ENCODE peak calls at places on chromosome 21, in six cellular contexts. One of them, this sample, is unnamed.

GRCh38 chr21:33734818-33735217 is 92.5 kb downstream of the ITSN1 start:
- DNase-seq in HepG2: no peak
- DNase-seq in GM12878: no peak
- DNase-seq in K562: no peak
- DNase-seq in HL-60: no peak
- DNase-seq in SK-N-SH: no peak
- DNase-seq in this sample: no peak

GRCh38 chr21:35204850-35205564 is 155.9 kb upstream of the RUNX1 start:
- DNase-seq in HL-60: no peak
- DNase-seq in SK-N-SH: no peak
- DNase-seq in HepG2: no peak
- DNase-seq in GM12878: no peak
- DNase-seq in K562: peak; percentile 76
- DNase-seq in this sample: no peak

GRCh38 chr21:33975548-33976081 is 60.0 kb upstream of the ATP5PO start:
- DNase-seq in K562: peak; percentile 65
- DNase-seq in GM12878: peak; percentile 98
- DNase-seq in HepG2: no peak
- DNase-seq in SK-N-SH: no peak
- DNase-seq in HL-60: peak; percentile 55
- DNase-seq in this sample: no peak

GRCh38 chr21:43195131-43196021 is 26.6 kb downstream of the CRYAA start:
- DNase-seq in SK-N-SH: peak; percentile 49
- DNase-seq in HepG2: no peak
- DNase-seq in HL-60: no peak
- DNase-seq in K562: no peak
- DNase-seq in GM12878: no peak
- DNase-seq in this sample: no peak

GRCh38 chr21:16773206-16773605 is 739.6 kb upstream of the CXADR start:
- DNase-seq in GM12878: no peak
- DNase-seq in HepG2: no peak
- DNase-seq in HL-60: no peak
- DNase-seq in SK-N-SH: no peak
- DNase-seq in K562: no peak
- DNase-seq in this sample: no peak

GRCh38 chr21:34133802-34134201 is 60.4 kb downstream of the MRPS6 start:
- DNase-seq in SK-N-SH: no peak
- DNase-seq in GM12878: no peak
- DNase-seq in HL-60: no peak
- DNase-seq in HepG2: no peak
- DNase-seq in K562: peak; percentile 41
- DNase-seq in this sample: no peak

GRCh38 chr21:19123525-19123924 is 719.9 kb upstream of the TMPRSS15 start:
- DNase-seq in HepG2: no peak
- DNase-seq in SK-N-SH: no peak
- DNase-seq in GM12878: no peak
- DNase-seq in K562: no peak
- DNase-seq in HL-60: no peak
- DNase-seq in this sample: no peak

GRCh38 chr21:33658919-33659318 is 16.6 kb downstream of the ITSN1 start:
- DNase-seq in SK-N-SH: no peak
- DNase-seq in HepG2: no peak
- DNase-seq in K562: no peak
- DNase-seq in GM12878: no peak
- DNase-seq in HL-60: no peak
- DNase-seq in this sample: no peak

GRCh38 chr21:42455196-42455595 is 40.8 kb downstream of the RSPH1 start:
- DNase-seq in SK-N-SH: no peak
- DNase-seq in GM12878: no peak
- DNase-seq in HepG2: no peak
- DNase-seq in K562: no peak
- DNase-seq in HL-60: no peak
- DNase-seq in this sample: no peak

GRCh38 chr21:27134513-27134912 is 167.6 kb upstream of the ADAMTS5 start:
- DNase-seq in HL-60: no peak
- DNase-seq in HepG2: no peak
- DNase-seq in K562: no peak
- DNase-seq in SK-N-SH: peak; percentile 43
- DNase-seq in GM12878: no peak
- DNase-seq in this sample: no peak

GRCh38 chr21:34812510-34813265 is 143.9 kb downstream of the CLIC6 start:
- DNase-seq in HepG2: peak; percentile 78
- DNase-seq in K562: no peak
- DNase-seq in HL-60: no peak
- DNase-seq in GM12878: no peak
- DNase-seq in SK-N-SH: no peak
- DNase-seq in this sample: no peak

GRCh38 chr21:40616377-40616704 is 230.6 kb downstream of the DSCAM start:
- DNase-seq in SK-N-SH: no peak
- DNase-seq in HL-60: no peak
- DNase-seq in HepG2: no peak
- DNase-seq in K562: no peak
- DNase-seq in GM12878: no peak
- DNase-seq in this sample: no peak

GRCh38 chr21:29297483-29298347 is 1.0 kb upstream of the BACH1 start:
- DNase-seq in SK-N-SH: no peak
- DNase-seq in HL-60: no peak
- DNase-seq in K562: no peak
- DNase-seq in GM12878: no peak
- DNase-seq in HepG2: no peak
- DNase-seq in this sample: no peak

GRCh38 chr21:43919871-43920801 is 55.1 kb downstream of the AGPAT3 start:
- DNase-seq in HepG2: no peak
- DNase-seq in K562: no peak
- DNase-seq in GM12878: peak; percentile 54
- DNase-seq in SK-N-SH: no peak
- DNase-seq in HL-60: no peak
- DNase-seq in this sample: peak; percentile 45

GRCh38 chr21:40841524-40842196 is 5.3 kb downstream of the DSCAM start:
- DNase-seq in HepG2: peak; percentile 6
- DNase-seq in HL-60: no peak
- DNase-seq in K562: no peak
- DNase-seq in GM12878: no peak
- DNase-seq in SK-N-SH: peak; percentile 81
- DNase-seq in this sample: peak; percentile 75

GRCh38 chr21:42694751-42695150 is 41.3 kb downstream of the PDE9A start:
- DNase-seq in HepG2: no peak
- DNase-seq in SK-N-SH: no peak
- DNase-seq in HL-60: no peak
- DNase-seq in K562: no peak
- DNase-seq in GM12878: no peak
- DNase-seq in this sample: no peak

GRCh38 chr21:26888256-26888655 is 43.0 kb upstream of the ADAMTS1 start:
- DNase-seq in HepG2: no peak
- DNase-seq in GM12878: no peak
- DNase-seq in HL-60: no peak
- DNase-seq in SK-N-SH: no peak
- DNase-seq in K562: no peak
- DNase-seq in this sample: no peak

GRCh38 chr21:26112127-26112742 is 58.3 kb downstream of the APP start:
- DNase-seq in K562: no peak
- DNase-seq in GM12878: no peak
- DNase-seq in SK-N-SH: no peak
- DNase-seq in HepG2: no peak
- DNase-seq in HL-60: no peak
- DNase-seq in this sample: no peak

GRCh38 chr21:34743831-34744230 is 75.0 kb downstream of the CLIC6 start:
- DNase-seq in HepG2: no peak
- DNase-seq in GM12878: no peak
- DNase-seq in K562: no peak
- DNase-seq in HL-60: no peak
- DNase-seq in SK-N-SH: no peak
- DNase-seq in this sample: no peak

GRCh38 chr21:28156590-28156989 is 836.1 kb downstream of the LTN1 start:
- DNase-seq in GM12878: no peak
- DNase-seq in SK-N-SH: no peak
- DNase-seq in HL-60: no peak
- DNase-seq in K562: no peak
- DNase-seq in HepG2: no peak
- DNase-seq in this sample: no peak
- TF ChIP-seq GABPA in GM12878: no peak
- TF ChIP-seq GABPA in SK-N-SH: no peak
- TF ChIP-seq GABPA in HL-60: no peak
- TF ChIP-seq GABPA in K562: no peak
- TF ChIP-seq GABPA in HepG2: no peak
- TF ChIP-seq GABPA in this sample: no peak

DNA sequence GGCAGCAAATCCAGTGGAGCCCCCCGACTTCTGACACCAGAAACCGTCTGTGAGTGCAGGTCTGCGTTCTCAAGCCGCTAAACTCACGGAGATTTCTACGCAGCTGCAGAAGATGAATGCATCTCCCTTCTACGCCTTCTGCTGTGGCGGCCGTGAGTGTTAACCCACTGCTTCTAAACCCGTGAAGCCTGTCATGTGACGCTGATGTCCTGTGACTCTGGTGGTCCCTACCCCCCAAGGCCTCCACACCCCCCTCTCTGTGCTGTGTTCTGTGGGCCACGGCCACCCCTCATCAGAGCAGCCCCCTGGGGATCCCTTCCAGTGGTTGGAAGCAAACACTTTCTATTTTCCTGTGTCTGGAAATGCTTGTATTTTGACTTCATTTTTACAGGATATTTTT is 33.9 kb upstream of the COL18A1 start:
- DNase-seq in HL-60: no peak
- DNase-seq in GM12878: no peak
- DNase-seq in SK-N-SH: no peak
- DNase-seq in K562: no peak
- DNase-seq in HepG2: no peak
- DNase-seq in this sample: no peak
- TF ChIP-seq GABPA in HL-60: no peak
- TF ChIP-seq GABPA in GM12878: no peak
- TF ChIP-seq GABPA in SK-N-SH: no peak
- TF ChIP-seq GABPA in K562: no peak
- TF ChIP-seq GABPA in HepG2: no peak
- TF ChIP-seq GABPA in this sample: no peak

GRCh38 chr21:37914211-37914900 is 1.9 kb downstream of the KCNJ6 start:
- DNase-seq in K562: peak; percentile 64
- DNase-seq in HepG2: no peak
- DNase-seq in GM12878: no peak
- DNase-seq in SK-N-SH: peak; percentile 11
- DNase-seq in HL-60: no peak
- DNase-seq in this sample: no peak
- TF ChIP-seq GABPA in K562: no peak
- TF ChIP-seq GABPA in HepG2: no peak
- TF ChIP-seq GABPA in GM12878: no peak
- TF ChIP-seq GABPA in SK-N-SH: no peak
- TF ChIP-seq GABPA in HL-60: no peak
- TF ChIP-seq GABPA in this sample: no peak

DNA sequence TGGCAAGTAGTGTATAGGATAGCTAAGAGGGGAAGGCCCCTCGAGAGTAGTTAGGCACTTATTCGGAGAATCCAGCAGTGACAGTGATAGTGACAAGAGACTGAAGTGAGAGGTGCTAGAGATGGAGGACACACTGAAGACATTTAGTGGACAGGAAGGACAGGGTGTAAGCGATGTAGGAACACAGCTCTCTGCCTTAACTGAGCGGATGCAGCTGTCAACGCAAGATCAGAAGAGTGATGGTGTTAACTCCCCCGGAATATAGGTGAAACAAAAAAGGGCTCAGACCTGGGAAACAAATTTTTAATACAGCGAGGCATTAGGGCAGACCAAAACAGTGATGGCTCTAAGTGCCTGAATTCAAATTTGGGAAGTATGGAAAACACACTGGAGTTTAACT is 15.8 kb downstream of the SOD1 start:
- DNase-seq in HepG2: no peak
- DNase-seq in SK-N-SH: no peak
- DNase-seq in HL-60: no peak
- DNase-seq in GM12878: no peak
- DNase-seq in K562: no peak
- DNase-seq in this sample: no peak
- TF ChIP-seq GABPA in HepG2: no peak
- TF ChIP-seq GABPA in SK-N-SH: no peak
- TF ChIP-seq GABPA in HL-60: no peak
- TF ChIP-seq GABPA in GM12878: no peak
- TF ChIP-seq GABPA in K562: no peak
- TF ChIP-seq GABPA in this sample: no peak

GRCh38 chr21:32334980-32335471 is 36.4 kb downstream of the MRAP start:
- DNase-seq in HL-60: no peak
- DNase-seq in GM12878: no peak
- DNase-seq in SK-N-SH: no peak
- DNase-seq in K562: no peak
- DNase-seq in HepG2: no peak
- DNase-seq in this sample: no peak

GRCh38 chr21:32331444-32332305 is 33.0 kb downstream of the MRAP start:
- DNase-seq in HepG2: peak; percentile 10
- DNase-seq in K562: no peak
- DNase-seq in HL-60: no peak
- DNase-seq in SK-N-SH: no peak
- DNase-seq in GM12878: no peak
- DNase-seq in this sample: no peak

GRCh38 chr21:32330784-32331311 is 32.2 kb downstream of the MRAP start:
- DNase-seq in GM12878: no peak
- DNase-seq in HL-60: no peak
- DNase-seq in SK-N-SH: no peak
- DNase-seq in K562: no peak
- DNase-seq in HepG2: peak; percentile 96
- DNase-seq in this sample: no peak

GRCh38 chr21:32333953-32334673 is 35.5 kb downstream of the MRAP start:
- DNase-seq in HL-60: no peak
- DNase-seq in SK-N-SH: no peak
- DNase-seq in K562: no peak
- DNase-seq in GM12878: no peak
- DNase-seq in HepG2: no peak
- DNase-seq in this sample: no peak

DNA sequence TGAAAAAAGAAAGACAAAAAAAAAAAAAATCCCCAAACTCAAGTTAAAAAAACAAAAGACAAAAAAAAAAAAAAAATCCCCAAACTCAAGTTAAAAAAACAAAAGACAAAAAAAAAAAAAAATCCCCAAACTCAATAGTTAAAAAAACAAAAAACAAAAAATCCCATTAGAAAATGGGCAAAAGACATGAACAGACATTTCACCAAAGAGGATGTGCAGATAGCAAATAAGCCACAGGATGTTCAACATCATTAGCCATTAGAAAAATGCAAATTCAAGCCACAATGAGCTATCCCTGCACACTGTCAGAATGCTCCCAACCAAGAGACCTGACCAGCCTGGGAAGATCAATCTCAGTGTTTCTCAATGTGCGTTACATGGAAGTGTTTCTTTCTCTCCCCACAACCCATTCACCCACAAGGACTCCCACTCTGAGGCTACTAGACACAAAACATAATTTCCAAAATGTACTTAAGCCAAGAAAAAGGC is 33.9 kb downstream of the MRAP start:
- DNase-seq in HepG2: no peak
- DNase-seq in HL-60: no peak
- DNase-seq in GM12878: peak; percentile 26
- DNase-seq in K562: no peak
- DNase-seq in SK-N-SH: no peak
- DNase-seq in this sample: no peak
- TF ChIP-seq GABPA in HepG2: no peak
- TF ChIP-seq GABPA in HL-60: no peak
- TF ChIP-seq GABPA in GM12878: no peak
- TF ChIP-seq GABPA in K562: no peak
- TF ChIP-seq GABPA in SK-N-SH: no peak
- TF ChIP-seq GABPA in this sample: no peak